ENCODE peak calls at places on chromosomes 3 and 15, in four cellular contexts. One of them, this sample, is unnamed. For H3K4me1, the result is how much of the 10 kb centered on the place peaks cover.

GRCh38 chr15:58517682-58518525 is 86.1 kb downstream of the LIPC start:
- DNase-seq in mammary epithelial cell: no peak
- DNase-seq in SK-N-SH: no peak
- DNase-seq in MM.1S: peak
- DNase-seq in this sample: peak

GRCh38 chr15:41575282-41575681 is 16.3 kb downstream of the TYRO3 start:
- DNase-seq in mammary epithelial cell: no peak
- DNase-seq in SK-N-SH: no peak
- DNase-seq in MM.1S: no peak
- DNase-seq in this sample: no peak

GRCh38 chr3:33075996-33076395 is 20.9 kb downstream of the GLB1 start:
- DNase-seq in mammary epithelial cell: no peak
- DNase-seq in SK-N-SH: no peak
- DNase-seq in MM.1S: no peak
- DNase-seq in this sample: no peak

GRCh38 chr3:181694805-181695660 is 16.7 kb upstream of the SOX2 start:
- DNase-seq in mammary epithelial cell: no peak
- DNase-seq in SK-N-SH: no peak
- DNase-seq in MM.1S: no peak
- DNase-seq in this sample: no peak

GRCh38 chr15:88509964-88510363 is 36.5 kb downstream of the DET1 start:
- DNase-seq in mammary epithelial cell: no peak
- DNase-seq in SK-N-SH: no peak
- DNase-seq in MM.1S: no peak
- DNase-seq in this sample: no peak

GRCh38 chr3:30760737-30761136 is 133.7 kb downstream of the GADL1 start:
- DNase-seq in mammary epithelial cell: no peak
- DNase-seq in SK-N-SH: no peak
- DNase-seq in MM.1S: no peak
- DNase-seq in this sample: no peak

GRCh38 chr15:58875343-58875742 is 58.1 kb downstream of the SLTM start:
- DNase-seq in mammary epithelial cell: peak
- DNase-seq in SK-N-SH: no peak
- DNase-seq in MM.1S: no peak
- DNase-seq in this sample: no peak

GRCh38 chr15:38668433-38669159 is 104.0 kb upstream of the RASGRP1 start:
- DNase-seq in mammary epithelial cell: no peak
- DNase-seq in SK-N-SH: no peak
- DNase-seq in MM.1S: no peak
- DNase-seq in this sample: no peak

GRCh38 chr15:36782681-36783080 is 203.3 kb downstream of the CDIN1 start:
- DNase-seq in mammary epithelial cell: no peak
- DNase-seq in SK-N-SH: no peak
- DNase-seq in MM.1S: no peak
- DNase-seq in this sample: no peak

GRCh38 chr15:74964794-74965193 is 8.2 kb upstream of the RPP25 start:
- DNase-seq in mammary epithelial cell: no peak
- DNase-seq in SK-N-SH: no peak
- DNase-seq in MM.1S: peak
- DNase-seq in this sample: no peak

GRCh38 chr15:98421419-98422085 is 226.8 kb upstream of the IGF1R start:
- DNase-seq in mammary epithelial cell: peak
- DNase-seq in SK-N-SH: peak
- DNase-seq in MM.1S: peak
- DNase-seq in this sample: peak

GRCh38 chr3:74351213-74351612 is 263.2 kb downstream of the CNTN3 start:
- DNase-seq in mammary epithelial cell: no peak
- DNase-seq in SK-N-SH: no peak
- DNase-seq in MM.1S: no peak
- DNase-seq in this sample: no peak

GRCh38 chr3:76570436-76571057 is 469.4 kb upstream of the ROBO2 start:
- DNase-seq in mammary epithelial cell: no peak
- DNase-seq in SK-N-SH: peak
- DNase-seq in MM.1S: peak
- DNase-seq in this sample: no peak

GRCh38 chr15:67174864-67175573 is 79.4 kb downstream of the AAGAB start:
- DNase-seq in mammary epithelial cell: peak
- DNase-seq in SK-N-SH: peak
- DNase-seq in MM.1S: no peak
- DNase-seq in this sample: no peak

GRCh38 chr3:118882353-118882947 is 152.2 kb downstream of the IGSF11 start:
- DNase-seq in mammary epithelial cell: peak
- DNase-seq in SK-N-SH: peak
- DNase-seq in MM.1S: peak
- DNase-seq in this sample: peak

GRCh38 chr3:125055165-125055912 is 458 bp downstream of the HEG1 start:
- DNase-seq in mammary epithelial cell: no peak
- DNase-seq in SK-N-SH: peak
- DNase-seq in MM.1S: no peak
- DNase-seq in this sample: peak

GRCh38 chr3:67635257-67635656 is 19.2 kb downstream of the SUCLG2 start:
- DNase-seq in mammary epithelial cell: peak
- DNase-seq in SK-N-SH: no peak
- DNase-seq in MM.1S: peak
- DNase-seq in this sample: no peak

GRCh38 chr3:138938877-138939562 is 7.9 kb downstream of the FOXL2 start:
- DNase-seq in mammary epithelial cell: no peak
- DNase-seq in SK-N-SH: no peak
- DNase-seq in MM.1S: no peak
- DNase-seq in this sample: no peak

GRCh38 chr3:126514161-126514560 is 3.4 kb downstream of the UROC1 start:
- DNase-seq in mammary epithelial cell: no peak
- DNase-seq in SK-N-SH: no peak
- DNase-seq in MM.1S: no peak
- DNase-seq in this sample: no peak

GRCh38 chr15:37045859-37046318 is 54.5 kb downstream of the MEIS2 start:
- DNase-seq in mammary epithelial cell: no peak
- DNase-seq in SK-N-SH: no peak
- DNase-seq in MM.1S: no peak
- DNase-seq in this sample: no peak

GRCh38 chr15:57224664-57225063 is 151.6 kb upstream of the CGNL1 start:
- DNase-seq in mammary epithelial cell: peak
- DNase-seq in SK-N-SH: no peak
- DNase-seq in MM.1S: no peak
- DNase-seq in this sample: no peak

GRCh38 chr15:47332481-47332880 is 384.8 kb upstream of the SEMA6D start:
- DNase-seq in mammary epithelial cell: no peak
- DNase-seq in SK-N-SH: no peak
- DNase-seq in MM.1S: no peak
- DNase-seq in this sample: no peak

GRCh38 chr15:35654334-35654733 is 108.4 kb upstream of the DPH6 start:
- DNase-seq in mammary epithelial cell: no peak
- DNase-seq in SK-N-SH: no peak
- DNase-seq in MM.1S: no peak
- DNase-seq in this sample: no peak

GRCh38 chr15:66076591-66077319 is 176.8 kb downstream of the MEGF11 start:
- DNase-seq in mammary epithelial cell: no peak
- DNase-seq in SK-N-SH: no peak
- DNase-seq in MM.1S: no peak
- DNase-seq in this sample: no peak

GRCh38 chr3:149466192-149466591 is 8.3 kb upstream of the TM4SF4 start:
- DNase-seq in mammary epithelial cell: peak
- DNase-seq in SK-N-SH: no peak
- DNase-seq in MM.1S: no peak
- DNase-seq in this sample: no peak

GRCh38 chr3:134462236-134463059 is 23.3 kb downstream of the ANAPC13 start:
- DNase-seq in mammary epithelial cell: no peak
- DNase-seq in SK-N-SH: no peak
- DNase-seq in MM.1S: no peak
- DNase-seq in this sample: no peak

GRCh38 chr3:81758275-81758674 is 3.2 kb downstream of the GBE1 start:
- DNase-seq in mammary epithelial cell: no peak
- DNase-seq in SK-N-SH: no peak
- DNase-seq in MM.1S: no peak
- DNase-seq in this sample: no peak

GRCh38 chr15:47412802-47413201 is 304.5 kb upstream of the SEMA6D start:
- DNase-seq in mammary epithelial cell: no peak
- DNase-seq in SK-N-SH: peak
- DNase-seq in MM.1S: no peak
- DNase-seq in this sample: no peak

GRCh38 chr3:48188266-48189201 is at the start of gene CDC25A:
- DNase-seq in mammary epithelial cell: peak
- DNase-seq in SK-N-SH: peak
- DNase-seq in MM.1S: peak
- DNase-seq in this sample: peak

GRCh38 chr3:115913069-115913686 is 289.9 kb downstream of the GAP43 start:
- DNase-seq in mammary epithelial cell: no peak
- DNase-seq in SK-N-SH: no peak
- DNase-seq in MM.1S: no peak
- DNase-seq in this sample: no peak

GRCh38 chr15:63405159-63405558 is 23.5 kb upstream of the CA12 start:
- DNase-seq in mammary epithelial cell: no peak
- DNase-seq in SK-N-SH: no peak
- DNase-seq in MM.1S: no peak
- DNase-seq in this sample: peak

GRCh38 chr15:63407612-63408011 is 26.0 kb upstream of the CA12 start:
- DNase-seq in mammary epithelial cell: no peak
- DNase-seq in SK-N-SH: peak
- DNase-seq in MM.1S: no peak
- DNase-seq in this sample: no peak

GRCh38 chr15:63408514-63408913 is 26.9 kb upstream of the CA12 start:
- DNase-seq in mammary epithelial cell: no peak
- DNase-seq in SK-N-SH: no peak
- DNase-seq in MM.1S: no peak
- DNase-seq in this sample: no peak

GRCh38 chr15:63405683-63406456 is 24.2 kb upstream of the CA12 start:
- DNase-seq in mammary epithelial cell: no peak
- DNase-seq in SK-N-SH: no peak
- DNase-seq in MM.1S: no peak
- DNase-seq in this sample: no peak

GRCh38 chr15:63409179-63409578 is 27.5 kb upstream of the CA12 start:
- DNase-seq in mammary epithelial cell: no peak
- DNase-seq in SK-N-SH: no peak
- DNase-seq in MM.1S: no peak
- DNase-seq in this sample: no peak
- H3K4me1 ChIP-seq in mammary epithelial cell: under half
- H3K4me1 ChIP-seq in SK-N-SH: under half
- H3K4me1 ChIP-seq in MM.1S: under half
- H3K4me1 ChIP-seq in this sample: under half

DNA sequence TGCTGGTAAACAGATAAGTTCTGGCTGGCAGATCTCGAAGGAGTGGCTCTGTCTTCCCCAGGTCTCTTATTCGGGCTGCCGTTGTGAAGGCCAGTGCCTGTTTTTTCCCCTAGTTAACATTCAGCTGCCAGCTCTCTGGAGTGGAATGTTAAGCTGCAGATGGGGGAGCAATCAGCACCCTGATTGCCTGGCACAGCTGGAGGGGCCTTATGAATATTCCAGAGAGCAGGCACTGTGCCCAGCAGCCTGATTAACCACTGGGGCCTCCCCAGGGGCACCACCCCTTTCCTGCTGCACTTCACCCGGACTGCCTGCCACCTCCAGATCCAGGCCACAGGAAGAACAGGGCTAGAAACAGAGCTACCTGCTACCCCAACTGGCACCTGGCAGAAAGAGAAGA is 73.3 kb downstream of the CORO2B start:
- DNase-seq in mammary epithelial cell: no peak
- DNase-seq in SK-N-SH: peak
- DNase-seq in MM.1S: no peak
- DNase-seq in this sample: no peak
- H3K27ac ChIP-seq in mammary epithelial cell: no peak
- H3K27ac ChIP-seq in SK-N-SH: no peak
- H3K27ac ChIP-seq in MM.1S: no peak
- H3K27ac ChIP-seq in this sample: no peak

GRCh38 chr3:45131201-45131600 is 15.0 kb downstream of the CDCP1 start:
- DNase-seq in mammary epithelial cell: no peak
- DNase-seq in SK-N-SH: no peak
- DNase-seq in MM.1S: no peak
- DNase-seq in this sample: no peak

GRCh38 chr3:45127130-45127822 is 18.9 kb downstream of the CDCP1 start:
- DNase-seq in mammary epithelial cell: peak
- DNase-seq in SK-N-SH: no peak
- DNase-seq in MM.1S: no peak
- DNase-seq in this sample: no peak

GRCh38 chr3:45126730-45127129 is 19.4 kb downstream of the CDCP1 start:
- DNase-seq in mammary epithelial cell: peak
- DNase-seq in SK-N-SH: no peak
- DNase-seq in MM.1S: no peak
- DNase-seq in this sample: no peak

GRCh38 chr3:45132568-45133211 is 13.5 kb downstream of the CDCP1 start:
- DNase-seq in mammary epithelial cell: no peak
- DNase-seq in SK-N-SH: no peak
- DNase-seq in MM.1S: no peak
- DNase-seq in this sample: no peak

DNA sequence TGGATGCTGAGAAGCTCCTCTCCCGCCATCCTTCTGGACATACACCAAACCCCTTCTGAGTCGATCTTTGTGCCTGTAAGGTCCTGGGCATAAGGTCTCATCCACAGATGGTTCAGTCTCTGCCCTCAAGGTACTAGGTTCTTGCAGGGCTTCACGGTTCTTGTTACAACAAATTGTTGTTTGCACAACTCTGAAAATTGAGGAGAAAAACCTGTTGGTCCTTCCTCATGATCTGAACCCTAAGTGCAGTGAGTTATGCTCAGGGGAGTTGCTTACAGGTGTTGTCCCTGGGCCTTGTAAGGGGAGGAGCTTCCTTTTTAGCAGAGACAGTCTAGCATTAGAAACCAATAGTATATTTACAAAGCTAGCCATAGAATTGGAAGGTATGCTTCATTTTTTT is 15.7 kb downstream of the CDCP1 start:
- DNase-seq in mammary epithelial cell: no peak
- DNase-seq in SK-N-SH: no peak
- DNase-seq in MM.1S: no peak
- DNase-seq in this sample: no peak
- H2AFZ ChIP-seq in mammary epithelial cell: no peak
- H2AFZ ChIP-seq in SK-N-SH: no peak
- H2AFZ ChIP-seq in MM.1S: no peak
- H2AFZ ChIP-seq in this sample: no peak

GRCh38 chr3:53243785-53244184 is 12.0 kb downstream of the TKT start:
- DNase-seq in mammary epithelial cell: no peak
- DNase-seq in SK-N-SH: no peak
- DNase-seq in MM.1S: no peak
- DNase-seq in this sample: no peak

GRCh38 chr3:53242642-53243041 is 13.2 kb downstream of the TKT start:
- DNase-seq in mammary epithelial cell: no peak
- DNase-seq in SK-N-SH: no peak
- DNase-seq in MM.1S: no peak
- DNase-seq in this sample: no peak

GRCh38 chr3:53242155-53242554 is 13.7 kb downstream of the TKT start:
- DNase-seq in mammary epithelial cell: no peak
- DNase-seq in SK-N-SH: no peak
- DNase-seq in MM.1S: no peak
- DNase-seq in this sample: no peak

GRCh38 chr3:53244281-53244680 is 11.5 kb downstream of the TKT start:
- DNase-seq in mammary epithelial cell: no peak
- DNase-seq in SK-N-SH: no peak
- DNase-seq in MM.1S: no peak
- DNase-seq in this sample: no peak

DNA sequence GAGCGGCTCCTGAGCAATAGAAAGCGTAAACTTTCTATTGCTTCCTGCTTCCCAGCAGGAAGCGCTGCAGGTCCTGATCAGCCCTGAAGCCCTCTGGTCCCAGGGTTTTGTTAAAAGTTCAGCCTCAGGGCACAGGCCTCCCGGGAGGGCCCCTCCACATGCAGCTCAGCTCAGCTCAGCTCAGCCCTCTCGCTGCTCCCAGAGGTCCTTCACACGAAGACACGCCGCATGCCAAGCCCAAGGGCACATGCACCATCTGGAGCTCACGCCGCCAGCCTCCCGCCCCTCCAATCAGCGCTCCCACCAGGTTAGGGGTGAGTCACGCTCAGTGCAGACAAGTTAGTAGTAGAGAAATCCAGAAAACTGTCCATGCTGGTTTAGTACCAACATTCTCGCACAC is 12.7 kb downstream of the TKT start:
- DNase-seq in mammary epithelial cell: no peak
- DNase-seq in SK-N-SH: peak
- DNase-seq in MM.1S: no peak
- DNase-seq in this sample: no peak
- H3K4me1 ChIP-seq in mammary epithelial cell: under half
- H3K4me1 ChIP-seq in SK-N-SH: under half
- H3K4me1 ChIP-seq in MM.1S: under half
- H3K4me1 ChIP-seq in this sample: under half

This sample was measured in DND-41.